ENCODE peak calls at places on chromosomes 6 and 20, in eight cellular contexts. O, Z, P, Q, S, G, I and W are unnamed samples.
A peak's percentile ranks its signal among the peaks of the same experiment; 100 is the strongest.

GRCh38 chr6:127343753-127344659 is 597 bp upstream of the ECHDC1 start:
- DNase-seq in Z (no peak), P (no peak), O (peak; percentile 66), G (peak; percentile 51), S (no peak), I (no peak), Q (peak; percentile 33), W (peak; percentile 11)

GRCh38 chr20:13034936-13035335 is 26.2 kb downstream of the SPTLC3 start:
- DNase-seq in S (no peak), P (no peak), O (no peak), G (no peak), I (no peak), Q (no peak), Z (no peak), W (no peak)

GRCh38 chr6:36428911-36429310 is 13.7 kb downstream of the PXT1 start:
- DNase-seq in G (no peak), I (no peak), S (no peak), Q (no peak), O (no peak), Z (no peak), P (no peak), W (no peak)

GRCh38 chr6:170125447-170126300 is 165.2 kb downstream of the DLL1 start:
- DNase-seq in I (no peak), S (no peak), O (no peak), Q (no peak), P (no peak), G (no peak), Z (no peak), W (no peak)

GRCh38 chr20:24160563-24161355 is 172.2 kb upstream of the GGTLC1 start:
- DNase-seq in I (peak; percentile 51), G (no peak), Z (peak; percentile 22), P (no peak), O (peak; percentile 76), Q (peak; percentile 64), S (no peak), W (peak; percentile 75)

GRCh38 chr6:147888374-147888773 is 379.9 kb downstream of the SAMD5 start:
- DNase-seq in Z (no peak), O (no peak), Q (no peak), G (no peak), P (no peak), I (no peak), S (no peak), W (no peak)

GRCh38 chr20:905396-905961 is 10.7 kb downstream of the ANGPT4 start:
- DNase-seq in P (no peak), G (no peak), S (no peak), Q (no peak), Z (no peak), O (no peak), I (no peak), W (no peak)

GRCh38 chr6:37204014-37204751 is 34.2 kb downstream of the PIM1 start:
- DNase-seq in G (no peak), O (peak; percentile 46), P (no peak), Z (no peak), Q (peak; percentile 54), I (no peak), S (no peak), W (no peak)

GRCh38 chr6:159451051-159451450 is 242.0 kb downstream of the SOD2 start:
- DNase-seq in I (no peak), P (no peak), S (no peak), O (peak; percentile 54), Z (no peak), G (no peak), Q (peak; percentile 28), W (no peak)

GRCh38 chr6:14824060-14824834 is 421.6 kb upstream of the JARID2 start:
- DNase-seq in I (no peak), S (no peak), G (no peak), O (no peak), P (no peak), Z (no peak), Q (no peak), W (no peak)

GRCh38 chr20:40563296-40563950 is 125.6 kb downstream of the MAFB start:
- DNase-seq in S (no peak), Q (peak; percentile 93), I (no peak), P (no peak), G (no peak), O (peak; percentile 68), Z (no peak), W (no peak)

GRCh38 chr6:169791721-169792131 is 40.3 kb downstream of the ERMARD start:
- DNase-seq in I (no peak), G (no peak), P (no peak), Z (no peak), Q (no peak), S (no peak), O (peak; percentile 25), W (no peak)

GRCh38 chr6:152845421-152845820 is 94.8 kb downstream of the VIP start:
- DNase-seq in G (no peak), S (no peak), Z (no peak), Q (peak; percentile 50), P (no peak), I (no peak), O (no peak), W (no peak)

GRCh38 chr20:44603327-44603726 is 20.9 kb downstream of the PKIG start:
- DNase-seq in I (no peak), O (no peak), G (no peak), S (no peak), Q (no peak), P (no peak), Z (no peak), W (peak; percentile 74)

GRCh38 chr6:47413752-47414516 is 63.7 kb upstream of the CD2AP start:
- DNase-seq in S (no peak), I (peak; percentile 12), P (peak; percentile 54), Z (no peak), Q (peak; percentile 74), G (peak; percentile 55), O (peak; percentile 64), W (peak; percentile 61)

GRCh38 chr20:24379116-24379927 is 90.1 kb upstream of the SYNDIG1 start:
- DNase-seq in Q (peak; percentile 34), I (no peak), O (peak; percentile 77), P (no peak), G (no peak), Z (peak; percentile 24), S (no peak), W (no peak)

GRCh38 chr6:99746261-99746895 is 139.7 kb downstream of the PRDM13 start:
- DNase-seq in Q (peak; percentile 82), I (peak; percentile 61), S (no peak), P (peak; percentile 14), Z (no peak), G (peak; percentile 72), O (peak; percentile 65), W (peak; percentile 7)

GRCh38 chr6:146901940-146902816 is 302.0 kb upstream of the STXBP5 start:
- DNase-seq in G (no peak), Q (peak; percentile 31), I (no peak), P (no peak), Z (no peak), O (no peak), S (no peak), W (no peak)